ENCODE peak calls at places on chromosomes 3 and 15, in ten cellular contexts. One of them, this sample, is unnamed.
A peak's percentile ranks its signal among the peaks of the same experiment; 100 is the strongest.

GRCh38 chr3:38153986-38154608 is 11.2 kb upstream of the OXSR1 start:
- DNase-seq in GM12865: no peak
- DNase-seq in right atrium auricular region: no peak
- DNase-seq in cardiac fibroblast: peak; percentile 92
- DNase-seq in AG04450: peak; percentile 29
- DNase-seq in brain microvascular endothelial cell: peak; percentile 53
- DNase-seq in NB4: peak; percentile 55
- DNase-seq in lower leg skin: peak; percentile 28
- DNase-seq in cardiac muscle cell: peak; percentile 91
- DNase-seq in CD8-positive, alpha-beta T cell: no peak
- DNase-seq in this sample: no peak

GRCh38 chr3:45684327-45684892 is 4.8 kb upstream of the SACM1L start:
- DNase-seq in GM12865: no peak
- DNase-seq in right atrium auricular region: no peak
- DNase-seq in cardiac fibroblast: no peak
- DNase-seq in AG04450: no peak
- DNase-seq in brain microvascular endothelial cell: no peak
- DNase-seq in NB4: no peak
- DNase-seq in lower leg skin: no peak
- DNase-seq in cardiac muscle cell: no peak
- DNase-seq in CD8-positive, alpha-beta T cell: no peak
- DNase-seq in this sample: no peak

GRCh38 chr15:78950906-78951840 is 6.3 kb upstream of the CTSH start:
- DNase-seq in GM12865: peak; percentile 42
- DNase-seq in right atrium auricular region: no peak
- DNase-seq in cardiac fibroblast: no peak
- DNase-seq in AG04450: peak; percentile 26
- DNase-seq in brain microvascular endothelial cell: no peak
- DNase-seq in NB4: no peak
- DNase-seq in lower leg skin: no peak
- DNase-seq in cardiac muscle cell: peak; percentile 71
- DNase-seq in CD8-positive, alpha-beta T cell: no peak
- DNase-seq in this sample: no peak

GRCh38 chr15:48647963-48648362 is 2.5 kb upstream of the FBN1 start:
- DNase-seq in GM12865: no peak
- DNase-seq in right atrium auricular region: no peak
- DNase-seq in cardiac fibroblast: peak; percentile 51
- DNase-seq in AG04450: no peak
- DNase-seq in brain microvascular endothelial cell: no peak
- DNase-seq in NB4: no peak
- DNase-seq in lower leg skin: no peak
- DNase-seq in cardiac muscle cell: peak; percentile 68
- DNase-seq in CD8-positive, alpha-beta T cell: no peak
- DNase-seq in this sample: no peak

GRCh38 chr3:46019707-46020106 is 7.6 kb downstream of the XCR1 start:
- DNase-seq in GM12865: no peak
- DNase-seq in right atrium auricular region: no peak
- DNase-seq in cardiac fibroblast: peak; percentile 22
- DNase-seq in AG04450: no peak
- DNase-seq in brain microvascular endothelial cell: no peak
- DNase-seq in NB4: no peak
- DNase-seq in lower leg skin: no peak
- DNase-seq in cardiac muscle cell: no peak
- DNase-seq in CD8-positive, alpha-beta T cell: no peak
- DNase-seq in this sample: no peak

GRCh38 chr15:77650285-77650684 is 17.6 kb upstream of the LINGO1 start:
- DNase-seq in GM12865: no peak
- DNase-seq in right atrium auricular region: no peak
- DNase-seq in cardiac fibroblast: peak; percentile 16
- DNase-seq in AG04450: no peak
- DNase-seq in brain microvascular endothelial cell: peak; percentile 23
- DNase-seq in NB4: peak; percentile 56
- DNase-seq in lower leg skin: no peak
- DNase-seq in cardiac muscle cell: peak; percentile 28
- DNase-seq in CD8-positive, alpha-beta T cell: no peak
- DNase-seq in this sample: no peak

GRCh38 chr3:47847801-47848518 is 45.0 kb downstream of the DHX30 start:
- DNase-seq in GM12865: no peak
- DNase-seq in right atrium auricular region: no peak
- DNase-seq in cardiac fibroblast: no peak
- DNase-seq in AG04450: no peak
- DNase-seq in brain microvascular endothelial cell: no peak
- DNase-seq in NB4: no peak
- DNase-seq in lower leg skin: no peak
- DNase-seq in cardiac muscle cell: no peak
- DNase-seq in CD8-positive, alpha-beta T cell: no peak
- DNase-seq in this sample: no peak

GRCh38 chr15:87672309-87672897 is 584.1 kb downstream of the NTRK3 start:
- DNase-seq in GM12865: no peak
- DNase-seq in right atrium auricular region: no peak
- DNase-seq in cardiac fibroblast: peak; percentile 56
- DNase-seq in AG04450: peak; percentile 10
- DNase-seq in brain microvascular endothelial cell: peak; percentile 34
- DNase-seq in NB4: no peak
- DNase-seq in lower leg skin: no peak
- DNase-seq in cardiac muscle cell: peak; percentile 67
- DNase-seq in CD8-positive, alpha-beta T cell: no peak
- DNase-seq in this sample: no peak

GRCh38 chr3:11548721-11549131 is 95.0 kb downstream of the VGLL4 start:
- DNase-seq in GM12865: no peak
- DNase-seq in right atrium auricular region: no peak
- DNase-seq in cardiac fibroblast: peak; percentile 85
- DNase-seq in AG04450: no peak
- DNase-seq in brain microvascular endothelial cell: peak; percentile 85
- DNase-seq in NB4: no peak
- DNase-seq in lower leg skin: no peak
- DNase-seq in cardiac muscle cell: peak; percentile 72
- DNase-seq in CD8-positive, alpha-beta T cell: no peak
- DNase-seq in this sample: no peak

GRCh38 chr3:48588230-48588629 is 6.9 kb downstream of the COL7A1 start:
- DNase-seq in GM12865: no peak
- DNase-seq in right atrium auricular region: no peak
- DNase-seq in cardiac fibroblast: no peak
- DNase-seq in AG04450: no peak
- DNase-seq in brain microvascular endothelial cell: no peak
- DNase-seq in NB4: no peak
- DNase-seq in lower leg skin: no peak
- DNase-seq in cardiac muscle cell: no peak
- DNase-seq in CD8-positive, alpha-beta T cell: no peak
- DNase-seq in this sample: no peak

GRCh38 chr3:52777127-52777958 is at the start of gene ITIH1:
- DNase-seq in GM12865: no peak
- DNase-seq in right atrium auricular region: peak; percentile 50
- DNase-seq in cardiac fibroblast: no peak
- DNase-seq in AG04450: no peak
- DNase-seq in brain microvascular endothelial cell: no peak
- DNase-seq in NB4: no peak
- DNase-seq in lower leg skin: peak; percentile 74
- DNase-seq in cardiac muscle cell: no peak
- DNase-seq in CD8-positive, alpha-beta T cell: no peak
- DNase-seq in this sample: no peak

GRCh38 chr3:164679245-164679644 is 399.1 kb downstream of the SI start:
- DNase-seq in GM12865: no peak
- DNase-seq in right atrium auricular region: no peak
- DNase-seq in cardiac fibroblast: no peak
- DNase-seq in AG04450: no peak
- DNase-seq in brain microvascular endothelial cell: no peak
- DNase-seq in NB4: no peak
- DNase-seq in lower leg skin: no peak
- DNase-seq in cardiac muscle cell: no peak
- DNase-seq in CD8-positive, alpha-beta T cell: no peak
- DNase-seq in this sample: no peak

GRCh38 chr3:164677317-164677716 is 401.0 kb downstream of the SI start:
- DNase-seq in GM12865: no peak
- DNase-seq in right atrium auricular region: no peak
- DNase-seq in cardiac fibroblast: no peak
- DNase-seq in AG04450: no peak
- DNase-seq in brain microvascular endothelial cell: no peak
- DNase-seq in NB4: no peak
- DNase-seq in lower leg skin: no peak
- DNase-seq in cardiac muscle cell: no peak
- DNase-seq in CD8-positive, alpha-beta T cell: no peak
- DNase-seq in this sample: no peak

GRCh38 chr3:164673738-164674137 is 404.6 kb downstream of the SI start:
- DNase-seq in GM12865: no peak
- DNase-seq in right atrium auricular region: no peak
- DNase-seq in cardiac fibroblast: no peak
- DNase-seq in AG04450: no peak
- DNase-seq in brain microvascular endothelial cell: no peak
- DNase-seq in NB4: no peak
- DNase-seq in lower leg skin: no peak
- DNase-seq in cardiac muscle cell: no peak
- DNase-seq in CD8-positive, alpha-beta T cell: no peak
- DNase-seq in this sample: no peak
- TF ChIP-seq CTCF in GM12865: no peak
- TF ChIP-seq CTCF in right atrium auricular region: no peak
- TF ChIP-seq CTCF in cardiac fibroblast: no peak
- TF ChIP-seq CTCF in AG04450: no peak
- TF ChIP-seq CTCF in brain microvascular endothelial cell: no peak
- TF ChIP-seq CTCF in NB4: no peak
- TF ChIP-seq CTCF in lower leg skin: no peak
- TF ChIP-seq CTCF in cardiac muscle cell: no peak
- TF ChIP-seq CTCF in CD8-positive, alpha-beta T cell: no peak
- TF ChIP-seq CTCF in this sample: no peak

DNA sequence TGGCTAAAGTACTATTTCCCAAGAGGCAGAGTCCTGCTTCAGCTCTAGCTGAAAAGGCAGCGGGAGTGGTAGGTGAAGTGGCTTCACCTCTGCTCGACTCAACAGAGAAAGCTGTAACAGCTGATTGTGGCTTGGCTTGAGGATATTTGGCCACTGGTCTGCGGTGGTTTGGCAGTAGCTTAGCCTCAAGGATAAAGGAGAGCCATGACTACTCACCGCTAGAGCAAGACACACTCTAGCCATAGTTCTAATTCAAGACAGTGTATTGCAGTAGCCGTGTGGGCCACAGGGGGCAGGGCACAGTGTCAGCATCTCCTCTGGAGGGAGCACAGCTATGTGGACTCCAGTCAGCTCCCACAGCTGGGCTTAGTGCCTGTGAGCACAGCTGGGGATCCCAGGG is 23.5 kb downstream of the TPRG1 start:
- DNase-seq in GM12865: peak; percentile 3
- DNase-seq in right atrium auricular region: no peak
- DNase-seq in cardiac fibroblast: no peak
- DNase-seq in AG04450: no peak
- DNase-seq in brain microvascular endothelial cell: no peak
- DNase-seq in NB4: peak; percentile 4
- DNase-seq in lower leg skin: no peak
- DNase-seq in cardiac muscle cell: peak; percentile 29
- DNase-seq in CD8-positive, alpha-beta T cell: no peak
- DNase-seq in this sample: no peak
- TF ChIP-seq CTCF in GM12865: peak; percentile 20
- TF ChIP-seq CTCF in right atrium auricular region: no peak
- TF ChIP-seq CTCF in cardiac fibroblast: peak; percentile 11
- TF ChIP-seq CTCF in AG04450: peak; percentile 5
- TF ChIP-seq CTCF in brain microvascular endothelial cell: peak; percentile 52
- TF ChIP-seq CTCF in NB4: peak; percentile 3
- TF ChIP-seq CTCF in lower leg skin: no peak
- TF ChIP-seq CTCF in cardiac muscle cell: peak; percentile 26
- TF ChIP-seq CTCF in CD8-positive, alpha-beta T cell: no peak
- TF ChIP-seq CTCF in this sample: no peak

GRCh38 chr3:188916934-188917391 is 254.8 kb upstream of the TPRG1 start:
- DNase-seq in GM12865: peak; percentile 65
- DNase-seq in right atrium auricular region: no peak
- DNase-seq in cardiac fibroblast: peak; percentile 27
- DNase-seq in AG04450: no peak
- DNase-seq in brain microvascular endothelial cell: no peak
- DNase-seq in NB4: no peak
- DNase-seq in lower leg skin: no peak
- DNase-seq in cardiac muscle cell: peak; percentile 30
- DNase-seq in CD8-positive, alpha-beta T cell: no peak
- DNase-seq in this sample: no peak
- TF ChIP-seq CTCF in GM12865: no peak
- TF ChIP-seq CTCF in right atrium auricular region: no peak
- TF ChIP-seq CTCF in cardiac fibroblast: no peak
- TF ChIP-seq CTCF in AG04450: no peak
- TF ChIP-seq CTCF in brain microvascular endothelial cell: no peak
- TF ChIP-seq CTCF in NB4: no peak
- TF ChIP-seq CTCF in lower leg skin: no peak
- TF ChIP-seq CTCF in cardiac muscle cell: no peak
- TF ChIP-seq CTCF in CD8-positive, alpha-beta T cell: no peak
- TF ChIP-seq CTCF in this sample: no peak

GRCh38 chr3:110248666-110249065 is 823.0 kb upstream of the NECTIN3 start:
- DNase-seq in GM12865: no peak
- DNase-seq in right atrium auricular region: no peak
- DNase-seq in cardiac fibroblast: peak; percentile 53
- DNase-seq in AG04450: no peak
- DNase-seq in brain microvascular endothelial cell: no peak
- DNase-seq in NB4: no peak
- DNase-seq in lower leg skin: no peak
- DNase-seq in cardiac muscle cell: no peak
- DNase-seq in CD8-positive, alpha-beta T cell: no peak
- DNase-seq in this sample: no peak
- TF ChIP-seq CTCF in GM12865: no peak
- TF ChIP-seq CTCF in right atrium auricular region: no peak
- TF ChIP-seq CTCF in cardiac fibroblast: no peak
- TF ChIP-seq CTCF in AG04450: no peak
- TF ChIP-seq CTCF in brain microvascular endothelial cell: no peak
- TF ChIP-seq CTCF in NB4: no peak
- TF ChIP-seq CTCF in lower leg skin: no peak
- TF ChIP-seq CTCF in cardiac muscle cell: no peak
- TF ChIP-seq CTCF in CD8-positive, alpha-beta T cell: no peak
- TF ChIP-seq CTCF in this sample: no peak

GRCh38 chr3:4704552-4704951 is 211.4 kb downstream of the ITPR1 start:
- DNase-seq in GM12865: no peak
- DNase-seq in right atrium auricular region: no peak
- DNase-seq in cardiac fibroblast: no peak
- DNase-seq in AG04450: no peak
- DNase-seq in brain microvascular endothelial cell: no peak
- DNase-seq in NB4: peak; percentile 19
- DNase-seq in lower leg skin: no peak
- DNase-seq in cardiac muscle cell: no peak
- DNase-seq in CD8-positive, alpha-beta T cell: no peak
- DNase-seq in this sample: no peak
- TF ChIP-seq CTCF in GM12865: no peak
- TF ChIP-seq CTCF in right atrium auricular region: no peak
- TF ChIP-seq CTCF in cardiac fibroblast: no peak
- TF ChIP-seq CTCF in AG04450: no peak
- TF ChIP-seq CTCF in brain microvascular endothelial cell: no peak
- TF ChIP-seq CTCF in NB4: no peak
- TF ChIP-seq CTCF in lower leg skin: no peak
- TF ChIP-seq CTCF in cardiac muscle cell: no peak
- TF ChIP-seq CTCF in CD8-positive, alpha-beta T cell: no peak
- TF ChIP-seq CTCF in this sample: no peak